ENCODE peak calls at places on chromosomes 3 and 15, in four cellular contexts. L is GM23338, N is HepG2, C is SK-N-SH. D is an unnamed sample.

GRCh38 chr3:64257096-64257755 is 32.0 kb upstream of the PRICKLE2 start:
- DNase-seq in L (no peak), N (no peak), C (no peak), D (no peak)

GRCh38 chr15:67543348-67543718 is 830 bp downstream of the MAP2K5 start:
- DNase-seq in L (no peak), N (no peak), C (peak; percentile 56), D (peak; percentile 14)

GRCh38 chr15:49415638-49416037 is 7.4 kb upstream of the FGF7 start:
- DNase-seq in L (no peak), N (no peak), C (no peak), D (no peak)

GRCh38 chr3:97793415-97794019 is 28.3 kb upstream of the CRYBG3 start:
- DNase-seq in L (peak; percentile 73), N (peak; percentile 60), C (peak; percentile 30), D (peak; percentile 13)

GRCh38 chr3:120689395-120689794 is 7.4 kb upstream of the HGD start:
- DNase-seq in L (no peak), N (peak; percentile 13), C (no peak), D (no peak)

GRCh38 chr3:62421275-62421674 is 47.9 kb upstream of the FEZF2 start:
- DNase-seq in L (no peak), N (no peak), C (no peak), D (no peak)

GRCh38 chr15:77870195-77871065 is 207.1 kb downstream of the TBC1D2B start:
- DNase-seq in L (peak; percentile 90), N (peak; percentile 50), C (peak; percentile 81), D (peak; percentile 78)

GRCh38 chr15:76185716-76186115 is 125.6 kb downstream of the ETFA start:
- DNase-seq in L (peak; percentile 81), N (peak; percentile 72), C (no peak), D (peak; percentile 85)

GRCh38 chr3:76585794-76586392 is 454.0 kb upstream of the ROBO2 start:
- DNase-seq in L (peak; percentile 59), N (peak; percentile 3), C (peak; percentile 34), D (peak; percentile 2)

GRCh38 chr3:48555231-48555948 is 1.2 kb downstream of the PFKFB4 start:
- DNase-seq in L (no peak), N (no peak), C (no peak), D (no peak)

GRCh38 chr3:104102386-104102785 is 1264.3 kb upstream of the ALCAM start:
- DNase-seq in L (peak; percentile 77), N (peak; percentile 29), C (no peak), D (peak; percentile 5)

DNA sequence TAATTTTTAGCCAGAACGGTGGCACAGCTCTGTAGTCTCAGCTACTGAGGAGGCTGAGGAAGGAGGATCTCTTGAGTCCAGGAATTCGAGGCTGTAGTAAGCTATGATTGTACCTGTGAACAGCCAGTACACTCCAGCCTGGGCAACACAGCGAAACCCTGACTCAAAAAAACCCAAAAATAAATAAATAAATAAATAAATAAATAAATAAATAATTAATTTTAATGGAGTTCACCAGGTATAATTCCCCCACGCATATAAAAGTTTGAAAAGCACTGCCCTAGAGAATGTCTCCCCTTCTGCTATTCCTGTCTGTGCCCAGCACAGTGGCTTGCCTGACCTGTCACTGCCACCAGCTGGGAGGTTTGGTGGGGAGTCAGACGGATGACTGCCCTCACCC is 4.2 kb upstream of the RLBP1 start:
- DNase-seq in L (no peak), N (no peak), C (no peak), D (no peak)
- TF ChIP-seq REST in L (no peak), N (no peak), C (no peak), D (no peak)

GRCh38 chr3:58585005-58585786 is 8.0 kb upstream of the FAM107A start:
- DNase-seq in L (peak; percentile 94), N (peak; percentile 43), C (peak; percentile 94), D (peak; percentile 91)
- TF ChIP-seq REST in L (peak; percentile 17), N (peak; percentile 5), C (no peak), D (no peak)

GRCh38 chr15:70348581-70349344 is 251.0 kb upstream of the TLE3 start:
- DNase-seq in L (no peak), N (no peak), C (no peak), D (no peak)
- TF ChIP-seq REST in L (no peak), N (no peak), C (no peak), D (no peak)

DNA sequence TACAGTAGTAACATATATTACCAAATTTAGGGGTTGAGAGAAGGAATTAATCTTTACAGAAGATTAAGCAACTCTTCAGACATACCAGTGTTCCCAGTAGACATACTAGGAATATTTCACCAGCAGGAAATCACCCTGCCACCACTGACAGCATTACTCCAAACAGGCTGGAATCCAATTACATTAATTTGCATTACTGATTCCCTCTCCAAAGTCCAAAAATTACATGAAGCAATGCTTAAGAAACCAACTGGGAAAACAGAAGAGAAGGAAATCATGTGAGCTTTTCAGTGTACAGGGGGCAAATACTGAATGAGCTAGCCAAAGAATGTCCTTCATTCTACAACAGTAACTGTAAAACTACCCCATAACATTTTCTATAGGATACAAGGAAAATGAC is 72.8 kb downstream of the INO80 start:
- DNase-seq in L (no peak), N (peak; percentile 13), C (no peak), D (no peak)
- TF ChIP-seq REST in L (no peak), N (no peak), C (no peak), D (no peak)

GRCh38 chr3:193800138-193801043 is 207.4 kb downstream of the OPA1 start:
- DNase-seq in L (no peak), N (no peak), C (no peak), D (no peak)
- TF ChIP-seq REST in L (no peak), N (no peak), C (no peak), D (no peak)

GRCh38 chr15:31358957-31359721 is 32.5 kb downstream of the KLF13 start:
- DNase-seq in L (no peak), N (no peak), C (no peak), D (no peak)

GRCh38 chr15:31361764-31362120 is 35.1 kb downstream of the KLF13 start:
- DNase-seq in L (peak; percentile 48), N (no peak), C (peak; percentile 55), D (peak; percentile 18)

GRCh38 chr15:31359722-31360111 is 33.1 kb downstream of the KLF13 start:
- DNase-seq in L (no peak), N (no peak), C (peak; percentile 46), D (no peak)

GRCh38 chr15:31360843-31361763 is 34.5 kb downstream of the KLF13 start:
- DNase-seq in L (peak; percentile 48), N (no peak), C (peak; percentile 39), D (no peak)

DNA sequence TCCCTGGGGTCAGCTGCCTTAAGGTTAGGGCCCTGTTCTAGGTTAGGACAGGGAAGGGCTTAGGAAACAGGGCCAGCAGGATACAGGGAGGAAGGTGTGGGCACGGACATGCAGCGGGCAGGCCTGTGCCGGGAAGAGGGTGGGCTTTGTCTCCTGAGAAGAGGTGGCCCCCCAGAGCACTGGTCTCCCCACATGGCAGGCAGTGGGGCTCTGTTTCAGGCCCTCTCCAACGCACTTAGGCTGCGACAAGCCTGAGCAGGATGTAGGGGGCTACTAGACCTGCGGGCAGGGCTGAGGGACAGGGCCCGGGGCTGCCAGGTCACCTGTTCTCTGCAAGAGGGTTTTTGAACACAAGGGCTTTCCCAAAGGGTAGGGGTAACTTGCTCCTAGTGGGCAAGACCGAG is 33.5 kb downstream of the KLF13 start:
- DNase-seq in L (no peak), N (no peak), C (no peak), D (no peak)
- TF ChIP-seq REST in L (no peak), N (no peak), C (no peak), D (no peak)

GRCh38 chr3:196568246-196569002 is at the start of the genes FBXO45 and WDR53:
- DNase-seq in L (peak; percentile 99), N (peak; percentile 86), C (peak; percentile 97), D (peak; percentile 84)
- TF ChIP-seq REST in L (no peak), N (no peak), C (peak; percentile 49), D (no peak)

GRCh38 chr15:81575436-81576123 is 201.6 kb upstream of the TMC3 start:
- DNase-seq in L (peak; percentile 23), N (no peak), C (no peak), D (no peak)
- TF ChIP-seq REST in L (no peak), N (no peak), C (no peak), D (no peak)

D was measured in A549.